ENCODE peak calls at places on chromosomes 16 and 17, in five cellular contexts. R is LoVo, S is hypothalamus, L is iris pigment epithelial cell, N is aorta. U is an unnamed sample.

GRCh38 chr16:23863511-23864422 is 28.0 kb downstream of the PRKCB start:
- DNase-seq in S (no peak), L (no peak), N (no peak), R (no peak), U (no peak)

GRCh38 chr17:17445925-17446665 is 30.7 kb upstream of the MED9 start:
- DNase-seq in L (peak; percentile 88), N (no peak), S (no peak), R (peak; percentile 91), U (no peak)

GRCh38 chr16:80299416-80299815 is 241.4 kb upstream of the DYNLRB2 start:
- DNase-seq in N (no peak), L (peak; percentile 7), R (no peak), S (no peak), U (no peak)

GRCh38 chr17:81616877-81617276 is 20.0 kb downstream of the NPLOC4 start:
- DNase-seq in S (no peak), R (no peak), N (no peak), L (no peak), U (no peak)

GRCh38 chr17:39926588-39927100 is 757 bp downstream of the ORMDL3 start:
- DNase-seq in R (no peak), L (peak; percentile 68), S (no peak), N (no peak), U (peak; percentile 33)

GRCh38 chr16:82456683-82457082 is 170.1 kb upstream of the CDH13 start:
- DNase-seq in S (peak; percentile 17), L (peak; percentile 54), R (peak; percentile 70), N (peak; percentile 81), U (peak; percentile 20)

GRCh38 chr16:89478576-89479221 is 11.7 kb downstream of the ANKRD11 start:
- DNase-seq in S (no peak), L (peak; percentile 52), N (no peak), R (no peak), U (no peak)

GRCh38 chr17:48555616-48556533 is 11.0 kb upstream of the HOXB2 start:
- DNase-seq in N (no peak), R (no peak), L (no peak), S (no peak), U (no peak)

GRCh38 chr17:54527941-54528340 is 372.7 kb upstream of the TOM1L1 start:
- DNase-seq in R (no peak), L (no peak), N (no peak), S (no peak), U (no peak)

GRCh38 chr17:73027130-73027741 is 65.3 kb downstream of the SLC39A11 start:
- DNase-seq in L (peak; percentile 60), N (no peak), R (no peak), S (no peak), U (no peak)

GRCh38 chr17:54736573-54736972 is 164.1 kb upstream of the TOM1L1 start:
- DNase-seq in S (no peak), L (no peak), R (no peak), N (no peak), U (no peak)

GRCh38 chr16:11658896-11659708 is 9.2 kb upstream of the SNN start:
- DNase-seq in R (no peak), S (no peak), L (no peak), N (no peak), U (no peak)

GRCh38 chr16:71350821-71351557 is 7.5 kb upstream of the CALB2 start:
- DNase-seq in S (no peak), N (no peak), R (no peak), L (no peak), U (no peak)

GRCh38 chr17:40323731-40324650 is 15.0 kb downstream of the RARA start:
- DNase-seq in N (peak; percentile 89), L (no peak), S (no peak), R (no peak), U (peak; percentile 73)

GRCh38 chr17:19260958-19261357 is 23.8 kb downstream of the EPN2 start:
- DNase-seq in R (peak; percentile 34), L (no peak), N (no peak), S (no peak), U (no peak)

GRCh38 chr17:4721203-4722135 is 9.8 kb upstream of the MED11 start:
- DNase-seq in L (peak; percentile 59), S (no peak), N (peak; percentile 60), R (peak; percentile 86), U (peak; percentile 45)

GRCh38 chr16:49454426-49455180 is 81.0 kb downstream of the C16orf78 start:
- DNase-seq in L (no peak), N (peak; percentile 45), R (no peak), S (no peak), U (no peak)

GRCh38 chr17:72392056-72393010 is 271.5 kb downstream of the SOX9 start:
- DNase-seq in S (no peak), R (no peak), L (peak; percentile 90), N (no peak), U (no peak)

U was measured in left ventricle myocardium inferior.